ENCODE peak calls at places on chromosomes 3 and 15, in eight cellular contexts. Q is caudate nucleus, R is left cardiac atrium, N is cerebellar nuclear complex, O is kidney tubule cell, C is T-helper 1 cell, U is AG09319, T is frontal cortex. K is an unnamed sample.

GRCh38 chr3:113948015-113948917 is 453 bp downstream of the ZDHHC23 start:
- DNase-seq in C (peak), U (no peak), R (peak), Q (no peak), O (peak), N (no peak), T (peak), K (peak)

GRCh38 chr3:126925411-126926171 is 57.3 kb upstream of the PLXNA1 start:
- DNase-seq in C (no peak), O (no peak), N (no peak), Q (no peak), R (peak), T (no peak), U (no peak), K (no peak)

GRCh38 chr3:87260270-87260669 is 16.1 kb downstream of the POU1F1 start:
- DNase-seq in O (peak), C (peak), U (peak), Q (peak), R (peak), N (no peak), T (peak), K (peak)

GRCh38 chr15:94346272-94346671 is 114.9 kb downstream of the MCTP2 start:
- DNase-seq in R (no peak), C (no peak), O (no peak), N (no peak), T (no peak), Q (no peak), U (no peak), K (no peak)

GRCh38 chr15:38486946-38487345 is 33.0 kb downstream of the FAM98B start:
- DNase-seq in Q (no peak), R (no peak), O (no peak), T (no peak), N (no peak), C (no peak), U (no peak), K (no peak)

GRCh38 chr15:63195257-63196023 is 6.0 kb downstream of the RAB8B start:
- DNase-seq in T (no peak), N (no peak), Q (no peak), C (no peak), O (no peak), R (no peak), U (no peak), K (no peak)

GRCh38 chr15:82530006-82530405 is 10.3 kb downstream of the RPS17 start:
- DNase-seq in N (no peak), Q (no peak), R (no peak), C (no peak), O (no peak), T (no peak), U (no peak), K (no peak)

GRCh38 chr3:11791339-11792200 is 55.1 kb downstream of the TAMM41 start:
- DNase-seq in N (no peak), T (no peak), C (no peak), O (no peak), Q (no peak), U (no peak), R (no peak), K (no peak)

GRCh38 chr3:124606180-124606579 is 124.1 kb upstream of the UMPS start:
- DNase-seq in O (no peak), U (no peak), Q (no peak), T (no peak), R (peak), N (no peak), C (no peak), K (no peak)

GRCh38 chr3:99256788-99257187 is 355.3 kb upstream of the DCBLD2 start:
- DNase-seq in Q (no peak), U (no peak), O (peak), N (no peak), T (no peak), C (no peak), R (no peak), K (no peak)

GRCh38 chr15:72315706-72316370 is 4.1 kb downstream of the CELF6 start:
- DNase-seq in O (no peak), U (no peak), C (no peak), N (no peak), R (no peak), Q (no peak), T (no peak), K (no peak)

GRCh38 chr3:170830580-170830979 is 39.4 kb downstream of the RPL22L1 start:
- DNase-seq in T (no peak), R (no peak), O (no peak), Q (no peak), C (no peak), U (no peak), N (no peak), K (no peak)

GRCh38 chr3:197749315-197749600 is 425 bp upstream of the FYTTD1 start:
- DNase-seq in R (no peak), O (peak), T (no peak), U (no peak), Q (peak), N (no peak), C (peak), K (peak)

GRCh38 chr15:24856397-24857093 is 98.2 kb upstream of the SNRPN start:
- DNase-seq in N (no peak), O (no peak), U (no peak), Q (peak), C (no peak), T (no peak), R (peak), K (no peak)

GRCh38 chr15:79970921-79971434 is at the start of gene BCL2A1:
- DNase-seq in C (peak), R (no peak), T (no peak), Q (peak), N (no peak), O (peak), U (peak), K (peak)

GRCh38 chr3:88617283-88617682 is 467.5 kb downstream of the C3orf38 start:
- DNase-seq in U (no peak), N (no peak), T (no peak), O (no peak), Q (no peak), R (no peak), C (no peak), K (no peak)

K was measured in effector CD4-positive, alpha-beta T cell.